ENCODE peak calls at places on chromosomes 6 and 20, in eight cellular contexts. I is SK-N-SH, L is GM12891, H is HCT116, X is transverse colon, E is sigmoid colon, B is upper lobe of left lung, T is K562. F is an unnamed sample.

GRCh38 chr6:142372348-142372747 is 70.5 kb downstream of the ADGRG6 start:
- DNase-seq in I (no peak), L (no peak), H (peak), X (no peak), E (no peak), B (no peak), T (no peak), F (no peak)

GRCh38 chr6:39956951-39957350 is 22.7 kb upstream of the MOCS1 start:
- DNase-seq in I (no peak), L (no peak), H (no peak), X (no peak), E (no peak), B (no peak), T (no peak), F (peak)

GRCh38 chr6:9745476-9745875 is 669.4 kb downstream of the TFAP2A start:
- DNase-seq in I (no peak), L (no peak), H (no peak), X (no peak), E (no peak), B (no peak), T (no peak), F (no peak)

GRCh38 chr6:38725414-38726183 is 10.5 kb downstream of the DNAH8 start:
- DNase-seq in I (no peak), L (no peak), H (no peak), X (no peak), E (no peak), B (no peak), T (no peak), F (no peak)

GRCh38 chr6:152267967-152268845 is 369.0 kb downstream of the SYNE1 start:
- DNase-seq in I (peak), L (no peak), H (no peak), X (no peak), E (no peak), B (no peak), T (peak), F (no peak)

GRCh38 chr6:45420083-45420908 is 42.6 kb upstream of the SUPT3H start:
- DNase-seq in I (peak), L (no peak), H (no peak), X (peak), E (peak), B (peak), T (no peak), F (no peak)

GRCh38 chr20:32316667-32317066 is 39.2 kb downstream of the KIF3B start:
- DNase-seq in I (no peak), L (no peak), H (no peak), X (no peak), E (no peak), B (no peak), T (no peak), F (no peak)

GRCh38 chr20:49753133-49753532 is 39.5 kb upstream of the B4GALT5 start:
- DNase-seq in I (no peak), L (no peak), H (no peak), X (no peak), E (no peak), B (no peak), T (no peak), F (no peak)

GRCh38 chr6:127192911-127193503 is 73.7 kb upstream of the RNF146 start:
- DNase-seq in I (no peak), L (no peak), H (no peak), X (no peak), E (no peak), B (no peak), T (no peak), F (no peak)

GRCh38 chr6:3340891-3341290 is 82.1 kb downstream of the PSMG4 start:
- DNase-seq in I (no peak), L (no peak), H (no peak), X (no peak), E (no peak), B (no peak), T (no peak), F (no peak)

GRCh38 chr20:47596003-47596571 is 94.4 kb downstream of the NCOA3 start:
- DNase-seq in I (no peak), L (no peak), H (no peak), X (no peak), E (no peak), B (no peak), T (no peak), F (no peak)

GRCh38 chr20:34983089-34983820 is 27.6 kb downstream of the MYH7B start:
- DNase-seq in I (no peak), L (no peak), H (no peak), X (no peak), E (no peak), B (no peak), T (no peak), F (no peak)

GRCh38 chr6:21587182-21587924 is 6.2 kb upstream of the SOX4 start:
- DNase-seq in I (peak), L (peak), H (peak), X (peak), E (peak), B (peak), T (no peak), F (no peak)

GRCh38 chr20:8510808-8511207 is 378.7 kb downstream of the PLCB1 start:
- DNase-seq in I (no peak), L (no peak), H (no peak), X (no peak), E (no peak), B (no peak), T (no peak), F (no peak)

GRCh38 chr20:20690676-20691476 is 21.6 kb downstream of the RALGAPA2 start:
- DNase-seq in I (no peak), L (no peak), H (no peak), X (no peak), E (no peak), B (no peak), T (no peak), F (no peak)

GRCh38 chr6:151443449-151443848 is 8.5 kb downstream of the RMND1 start:
- DNase-seq in I (no peak), L (no peak), H (no peak), X (no peak), E (no peak), B (no peak), T (no peak), F (no peak)

GRCh38 chr6:161023316-161023715 is 31.7 kb downstream of the MAP3K4 start:
- DNase-seq in I (no peak), L (no peak), H (no peak), X (no peak), E (no peak), B (no peak), T (no peak), F (no peak)

GRCh38 chr6:19891446-19891845 is 54.3 kb downstream of the ID4 start:
- DNase-seq in I (no peak), L (no peak), H (no peak), X (no peak), E (no peak), B (no peak), T (no peak), F (no peak)

GRCh38 chr6:56188429-56188828 is 59.0 kb downstream of the COL21A1 start:
- DNase-seq in I (no peak), L (no peak), H (no peak), X (no peak), E (peak), B (no peak), T (no peak), F (no peak)

GRCh38 chr6:33213166-33213988 is 5.1 kb downstream of the RING1 start:
- DNase-seq in I (peak), L (no peak), H (no peak), X (no peak), E (no peak), B (no peak), T (no peak), F (no peak)
- TF ChIP-seq POLR2AphosphoS5 in I (peak), L (no peak), H (peak), X (peak), E (peak), B (no peak), T (peak), F (no peak)

GRCh38 chr20:17569616-17570346 is at the start of gene DSTN:
- DNase-seq in I (peak), L (peak), H (peak), X (peak), E (peak), B (peak), T (peak), F (peak)

GRCh38 chr20:17568045-17568788 is 1.7 kb upstream of the DSTN start:
- DNase-seq in I (no peak), L (no peak), H (no peak), X (no peak), E (no peak), B (no peak), T (no peak), F (no peak)

GRCh38 chr20:17571153-17571527 is 1.3 kb downstream of the DSTN start:
- DNase-seq in I (no peak), L (peak), H (no peak), X (no peak), E (no peak), B (no peak), T (no peak), F (no peak)

GRCh38 chr20:17570347-17571152 is 675 bp downstream of the DSTN start:
- DNase-seq in I (peak), L (peak), H (peak), X (peak), E (peak), B (peak), T (peak), F (no peak)

DNA sequence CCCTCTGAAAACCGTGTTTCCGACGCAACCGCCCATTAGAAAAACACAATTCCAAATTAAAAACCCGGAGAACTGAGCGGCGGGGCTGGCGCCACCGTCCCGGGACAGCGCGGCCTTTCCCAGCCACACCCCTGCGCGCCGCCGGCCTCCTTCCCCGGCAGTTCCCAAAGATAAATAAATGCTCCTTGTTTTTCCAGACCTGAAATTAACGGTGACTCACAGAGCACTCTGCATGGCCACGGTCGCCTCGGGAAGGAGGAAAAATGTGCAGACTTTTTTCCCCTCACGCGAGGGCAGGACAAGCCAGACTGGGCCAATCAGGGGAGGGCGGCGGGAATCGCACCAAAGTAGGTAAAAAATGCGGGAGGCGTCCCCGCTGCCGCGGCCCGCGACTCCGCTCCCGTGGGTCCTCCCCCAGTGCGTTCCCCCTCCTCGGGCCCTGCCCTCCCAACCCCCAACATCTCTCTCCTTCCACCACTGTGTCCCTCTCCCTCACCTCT is 853 bp upstream of the DSTN start:
- DNase-seq in I (peak), L (peak), H (peak), X (peak), E (peak), B (peak), T (peak), F (peak)
- TF ChIP-seq POLR2AphosphoS5 in I (peak), L (no peak), H (peak), X (peak), E (peak), B (peak), T (no peak), F (peak)

GRCh38 chr20:53569005-53569404 is 24.6 kb downstream of the ZNF217 start:
- DNase-seq in I (no peak), L (no peak), H (no peak), X (no peak), E (no peak), B (no peak), T (no peak), F (no peak)
- TF ChIP-seq POLR2AphosphoS5 in I (no peak), L (no peak), H (no peak), X (no peak), E (no peak), B (no peak), T (no peak), F (no peak)

GRCh38 chr6:146700078-146700686 is 101.4 kb downstream of the ADGB start:
- DNase-seq in I (peak), L (no peak), H (peak), X (peak), E (peak), B (peak), T (peak), F (no peak)
- TF ChIP-seq POLR2AphosphoS5 in I (no peak), L (no peak), H (peak), X (peak), E (peak), B (no peak), T (no peak), F (no peak)

F was measured in esophagus muscularis mucosa.